ENCODE peak calls at places on chromosomes 1 and 21, in seven cellular contexts. R is upper lobe of right lung, M is neural progenitor cell, Q is DND-41, P is mammary epithelial cell, T is HFF-Myc, V is dorsolateral prefrontal cortex. B is an unnamed sample.

GRCh38 chr1:178941261-178941689 is 70.4 kb upstream of the ANGPTL1 start:
- DNase-seq in R (no peak), M (no peak), Q (peak), P (no peak), T (no peak), V (no peak), B (no peak)

GRCh38 chr1:63935148-63935547 is 161.3 kb downstream of the ROR1 start:
- DNase-seq in R (no peak), M (no peak), Q (no peak), P (peak), T (no peak), V (peak), B (no peak)

GRCh38 chr1:98025858-98026257 is 105.0 kb upstream of the DPYD start:
- DNase-seq in R (no peak), M (no peak), Q (no peak), P (no peak), T (no peak), V (no peak), B (no peak)

GRCh38 chr1:24186031-24186710 is 918 bp downstream of the IFNLR1 start:
- DNase-seq in R (no peak), M (no peak), Q (no peak), P (no peak), T (no peak), V (no peak), B (no peak)

GRCh38 chr1:89831462-89832113 is 10.8 kb downstream of the LRRC8D start:
- DNase-seq in R (no peak), M (peak), Q (no peak), P (no peak), T (no peak), V (no peak), B (no peak)

GRCh38 chr1:66725885-66726665 is 26.2 kb upstream of the DYNLT5 start:
- DNase-seq in R (no peak), M (peak), Q (peak), P (peak), T (peak), V (peak), B (peak)

GRCh38 chr21:40466893-40467483 is 380.0 kb downstream of the DSCAM start:
- DNase-seq in R (no peak), M (peak), Q (no peak), P (peak), T (no peak), V (peak), B (peak)

GRCh38 chr1:75723989-75724471 is 479 bp upstream of the ACADM start:
- DNase-seq in R (peak), M (no peak), Q (peak), P (peak), T (peak), V (peak), B (peak)

GRCh38 chr21:44267655-44268142 is 6.0 kb upstream of the DNMT3L start:
- DNase-seq in R (no peak), M (peak), Q (no peak), P (no peak), T (no peak), V (no peak), B (peak)

GRCh38 chr1:162062542-162063015 is 6.9 kb upstream of the NOS1AP start:
- DNase-seq in R (no peak), M (peak), Q (no peak), P (no peak), T (peak), V (no peak), B (no peak)

GRCh38 chr1:9111957-9112356 is 16.9 kb downstream of the GPR157 start:
- DNase-seq in R (no peak), M (no peak), Q (peak), P (peak), T (no peak), V (no peak), B (peak)

GRCh38 chr1:61077676-61078521 is 4.5 kb upstream of the NFIA start:
- DNase-seq in R (peak), M (peak), Q (no peak), P (peak), T (peak), V (peak), B (peak)

GRCh38 chr1:151807131-151807530 is 1.9 kb upstream of the LINGO4 start:
- DNase-seq in R (no peak), M (no peak), Q (no peak), P (no peak), T (no peak), V (peak), B (no peak)

GRCh38 chr1:26177182-26177684 is at the start of gene CNKSR1:
- DNase-seq in R (peak), M (peak), Q (no peak), P (peak), T (no peak), V (no peak), B (no peak)

GRCh38 chr1:228794173-228794572 is 58.9 kb downstream of the RHOU start:
- DNase-seq in R (no peak), M (no peak), Q (peak), P (no peak), T (no peak), V (no peak), B (peak)

GRCh38 chr1:24309762-24310485 is 9.2 kb upstream of the GRHL3 start:
- DNase-seq in R (no peak), M (no peak), Q (no peak), P (peak), T (no peak), V (no peak), B (peak)

GRCh38 chr1:116390195-116390594 is 17.2 kb downstream of the ATP1A1 start:
- DNase-seq in R (no peak), M (no peak), Q (no peak), P (no peak), T (no peak), V (no peak), B (peak)

GRCh38 chr1:174007846-174008245 is 14.3 kb downstream of the RC3H1 start:
- DNase-seq in R (no peak), M (no peak), Q (no peak), P (no peak), T (no peak), V (no peak), B (no peak)

GRCh38 chr1:27397749-27398148 is 5.3 kb downstream of the GPR3 start:
- DNase-seq in R (no peak), M (peak), Q (no peak), P (no peak), T (no peak), V (no peak), B (no peak)

GRCh38 chr1:162107911-162108310 is 38.4 kb downstream of the NOS1AP start:
- DNase-seq in R (no peak), M (no peak), Q (no peak), P (no peak), T (no peak), V (no peak), B (no peak)

GRCh38 chr21:27812279-27812678 is 845.4 kb upstream of the ADAMTS5 start:
- DNase-seq in R (no peak), M (no peak), Q (no peak), P (peak), T (no peak), V (no peak), B (no peak)

GRCh38 chr1:61887076-61887867 is 145.0 kb downstream of the PATJ start:
- DNase-seq in R (no peak), M (no peak), Q (no peak), P (peak), T (no peak), V (no peak), B (no peak)

GRCh38 chr1:65253800-65254319 is 55.5 kb upstream of the DNAJC6 start:
- DNase-seq in R (no peak), M (no peak), Q (no peak), P (peak), T (no peak), V (no peak), B (no peak)

GRCh38 chr1:16006010-16006409 is 2.0 kb downstream of the SRARP start:
- DNase-seq in R (no peak), M (no peak), Q (no peak), P (no peak), T (no peak), V (no peak), B (no peak)

GRCh38 chr1:15617874-15618684 is 821 bp downstream of the DDI2 start:
- DNase-seq in R (peak), M (no peak), Q (peak), P (peak), T (no peak), V (peak), B (peak)

GRCh38 chr1:22829001-22829989 is 118.7 kb downstream of the EPHB2 start:
- DNase-seq in R (no peak), M (peak), Q (no peak), P (no peak), T (no peak), V (no peak), B (no peak)

GRCh38 chr1:185213086-185213485 is 56.1 kb downstream of the SWT1 start:
- DNase-seq in R (no peak), M (no peak), Q (no peak), P (peak), T (no peak), V (no peak), B (no peak)

GRCh38 chr21:23695449-23695848 is 1911.8 kb downstream of the MRPL39 start:
- DNase-seq in R (no peak), M (no peak), Q (no peak), P (no peak), T (no peak), V (no peak), B (no peak)

GRCh38 chr1:208252126-208252853 is 8.1 kb upstream of the PLXNA2 start:
- DNase-seq in R (peak), M (peak), Q (no peak), P (no peak), T (no peak), V (no peak), B (no peak)

GRCh38 chr1:245961137-245961540 is 545.9 kb downstream of the SMYD3 start:
- DNase-seq in R (no peak), M (no peak), Q (no peak), P (no peak), T (no peak), V (no peak), B (no peak)

GRCh38 chr1:27033059-27033746 is 20.6 kb upstream of the TENT5B start:
- DNase-seq in R (peak), M (no peak), Q (no peak), P (peak), T (no peak), V (no peak), B (no peak)

GRCh38 chr1:209202826-209203439 is 380.6 kb upstream of the CAMK1G start:
- DNase-seq in R (no peak), M (peak), Q (peak), P (peak), T (no peak), V (peak), B (peak)

GRCh38 chr1:117824612-117825011 is 104.8 kb downstream of the GDAP2 start:
- DNase-seq in R (no peak), M (no peak), Q (no peak), P (no peak), T (no peak), V (no peak), B (no peak)

GRCh38 chr1:109199710-109200109 is 14.0 kb upstream of the SARS1 start:
- DNase-seq in R (no peak), M (no peak), Q (peak), P (no peak), T (no peak), V (no peak), B (peak)

GRCh38 chr1:82065917-82066316 is 265.2 kb downstream of the ADGRL2 start:
- DNase-seq in R (no peak), M (no peak), Q (no peak), P (no peak), T (no peak), V (no peak), B (no peak)

GRCh38 chr1:205811660-205812059 is 1.3 kb downstream of the SLC41A1 start:
- DNase-seq in R (no peak), M (no peak), Q (no peak), P (no peak), T (no peak), V (peak), B (no peak)

GRCh38 chr21:23016617-23017016 is 2018.4 kb downstream of the NCAM2 start:
- DNase-seq in R (no peak), M (peak), Q (peak), P (no peak), T (no peak), V (no peak), B (no peak)

GRCh38 chr21:20443558-20444155 is 554.6 kb upstream of the NCAM2 start:
- DNase-seq in R (no peak), M (peak), Q (no peak), P (no peak), T (no peak), V (no peak), B (no peak)

DNA sequence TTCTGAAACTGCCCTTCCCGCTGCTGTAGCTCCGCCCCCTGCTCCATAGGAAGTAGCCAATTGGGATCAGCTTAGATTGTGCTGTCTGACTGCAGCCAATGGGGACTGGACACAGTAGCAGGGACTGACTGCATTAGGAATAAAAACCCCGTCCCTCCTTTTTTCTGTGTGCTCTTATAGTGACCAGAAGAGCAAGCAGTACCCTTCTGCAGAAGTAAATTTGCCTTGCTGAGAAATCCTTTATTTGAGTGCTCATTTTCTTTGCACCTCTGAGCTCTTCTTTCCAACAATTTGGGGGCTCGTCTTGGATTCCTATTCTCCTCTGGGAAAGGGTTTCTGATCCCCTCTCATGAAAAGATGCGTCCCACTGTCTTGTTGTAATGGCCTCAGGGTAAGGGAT is 16.2 kb downstream of the OR2L13 start:
- DNase-seq in R (no peak), M (no peak), Q (no peak), P (no peak), T (no peak), V (no peak), B (no peak)
- TF ChIP-seq CTCF in R (no peak), M (no peak), Q (no peak), P (no peak), T (no peak), V (no peak), B (no peak)

GRCh38 chr1:39779137-39779536 is 8.0 kb upstream of the OXCT2 start:
- DNase-seq in R (no peak), M (no peak), Q (no peak), P (no peak), T (no peak), V (no peak), B (no peak)

GRCh38 chr1:39781349-39781715 is 7.3 kb downstream of the BMP8B start:
- DNase-seq in R (no peak), M (no peak), Q (no peak), P (no peak), T (no peak), V (no peak), B (no peak)

GRCh38 chr1:39776886-39777683 is 5.9 kb upstream of the OXCT2 start:
- DNase-seq in R (no peak), M (no peak), Q (no peak), P (no peak), T (no peak), V (no peak), B (no peak)

GRCh38 chr1:39779821-39780220 is 8.7 kb upstream of the OXCT2 start:
- DNase-seq in R (no peak), M (no peak), Q (no peak), P (no peak), T (no peak), V (no peak), B (no peak)

GRCh38 chr1:39782103-39782502 is 6.6 kb downstream of the BMP8B start:
- DNase-seq in R (no peak), M (no peak), Q (no peak), P (no peak), T (no peak), V (no peak), B (no peak)
- TF ChIP-seq CTCF in R (no peak), M (no peak), Q (no peak), P (no peak), T (no peak), V (no peak), B (no peak)

GRCh38 chr21:33821580-33822322 is 93.9 kb downstream of the ATP5PO start:
- DNase-seq in R (no peak), M (no peak), Q (no peak), P (no peak), T (no peak), V (no peak), B (no peak)
- TF ChIP-seq CTCF in R (no peak), M (no peak), Q (no peak), P (no peak), T (no peak), V (no peak), B (no peak)

GRCh38 chr1:113943028-113943811 is 14.1 kb downstream of the HIPK1 start:
- DNase-seq in R (no peak), M (no peak), Q (no peak), P (no peak), T (no peak), V (no peak), B (no peak)
- TF ChIP-seq CTCF in R (no peak), M (no peak), Q (no peak), P (no peak), T (no peak), V (no peak), B (no peak)

DNA sequence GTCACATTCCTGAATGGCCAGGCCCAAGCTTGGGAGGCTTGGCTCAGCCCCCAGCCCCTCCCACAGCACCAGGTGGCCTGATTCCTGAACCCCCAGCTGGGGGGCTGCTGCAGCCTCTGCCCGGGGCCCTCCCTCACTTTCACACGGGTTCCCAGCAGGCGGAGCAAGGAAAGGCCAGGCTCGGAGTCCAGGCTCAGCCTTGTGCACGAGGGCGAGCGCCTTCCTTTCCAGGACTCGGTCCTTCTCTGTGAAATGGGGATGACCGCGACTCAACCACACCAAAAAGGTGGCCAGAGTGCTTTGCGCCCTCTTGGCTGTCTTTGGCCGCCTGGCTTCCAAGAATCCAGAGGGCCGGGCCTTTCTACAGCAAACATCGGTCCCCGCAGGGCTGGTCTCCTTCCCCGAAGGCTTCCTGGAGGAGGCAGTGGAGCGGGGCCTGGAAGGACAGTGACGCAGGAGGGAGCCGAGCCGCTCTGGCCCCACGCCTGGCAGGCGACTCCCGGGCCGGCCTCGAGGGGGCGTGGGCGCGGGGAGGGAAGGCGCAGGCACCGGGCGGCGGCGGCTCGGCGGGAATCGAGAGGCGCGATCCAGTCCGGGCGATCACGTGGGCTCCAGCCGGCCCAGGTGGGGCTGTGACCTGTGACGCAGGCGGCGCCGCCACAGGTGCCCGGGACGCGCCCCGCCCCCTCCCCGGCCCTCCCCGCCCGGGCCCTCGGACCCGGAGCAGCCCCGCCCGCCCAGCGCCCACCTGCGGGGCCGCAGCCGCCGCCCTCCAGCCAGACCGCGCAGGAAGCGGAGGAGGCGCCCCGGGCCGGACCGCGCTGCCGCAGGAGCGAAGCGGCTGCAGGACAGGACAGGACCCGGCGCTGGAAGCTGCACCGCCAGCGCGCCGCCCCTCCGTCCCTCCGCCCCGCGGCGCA is at the start of gene ARHGEF16:
- DNase-seq in R (peak), M (peak), Q (no peak), P (peak), T (no peak), V (peak), B (no peak)
- TF ChIP-seq CTCF in R (peak), M (peak), Q (peak), P (peak), T (peak), V (peak), B (no peak)

GRCh38 chr1:101664726-101665125 is 332.0 kb downstream of the OLFM3 start:
- DNase-seq in R (no peak), M (no peak), Q (no peak), P (no peak), T (no peak), V (no peak), B (no peak)
- TF ChIP-seq CTCF in R (no peak), M (no peak), Q (no peak), P (no peak), T (no peak), V (no peak), B (no peak)

B was measured in activated CD8-positive, alpha-beta T cell treated with anti-CD3 and anti-CD28 coated beads for 36 hours.